ENCODE peak calls at places on chromosomes 12 and 14, in seven cellular contexts. H, Z, F, M, I, T and E are unnamed samples.

GRCh38 chr12:29216797-29217583 is 67.9 kb downstream of the FAR2 start:
- DNase-seq in I (no peak), H (no peak), M (no peak), F (no peak), T (no peak), Z (no peak), E (no peak)

GRCh38 chr12:843609-844008 is 91.2 kb downstream of the WNK1 start:
- DNase-seq in I (no peak), H (no peak), T (no peak), M (no peak), F (peak), Z (no peak), E (no peak)

GRCh38 chr12:8554451-8555195 is 13.9 kb upstream of the CLEC4E start:
- DNase-seq in T (no peak), M (no peak), F (peak), I (no peak), Z (peak), H (no peak), E (no peak)

GRCh38 chr12:93115198-93115601 is 186.1 kb upstream of the EEA1 start:
- DNase-seq in Z (no peak), H (no peak), T (no peak), I (no peak), M (no peak), F (peak), E (peak)

GRCh38 chr12:57844725-57845477 is 1.6 kb downstream of the CTDSP2 start:
- DNase-seq in I (peak), Z (peak), T (no peak), M (no peak), H (no peak), F (peak), E (peak)

GRCh38 chr12:54033980-54034783 is 1.3 kb downstream of the HOXC5 start:
- DNase-seq in M (no peak), I (no peak), Z (no peak), H (no peak), T (no peak), F (peak), E (no peak)

GRCh38 chr14:51828017-51828797 is 32.2 kb upstream of the GNG2 start:
- DNase-seq in F (peak), H (peak), M (peak), I (no peak), Z (peak), T (no peak), E (peak)

GRCh38 chr14:61257469-61258057 is 23.6 kb downstream of the TMEM30B start:
- DNase-seq in H (no peak), T (peak), Z (no peak), I (no peak), M (no peak), F (no peak), E (no peak)

GRCh38 chr12:49546481-49546880 is 7.7 kb downstream of the KCNH3 start:
- DNase-seq in T (no peak), I (no peak), F (no peak), M (no peak), H (no peak), Z (no peak), E (no peak)